ENCODE peak calls at places on chromosomes 6 and 20, in six cellular contexts. V is aorta, U is brain microvascular endothelial cell, I is left ventricle myocardium inferior, G is SK-N-SH, T is psoas muscle. Q is an unnamed sample.

GRCh38 chr20:63065911-63066310 is 59.1 kb upstream of the BHLHE23 start:
- DNase-seq in V (peak; percentile 50), U (no peak), I (peak; percentile 7), G (no peak), T (peak; percentile 31), Q (no peak)

GRCh38 chr6:159082039-159082815 is 37.4 kb upstream of the TAGAP start:
- DNase-seq in V (no peak), U (no peak), I (no peak), G (no peak), T (no peak), Q (no peak)

GRCh38 chr20:41134362-41135186 is 2.8 kb upstream of the PLCG1 start:
- DNase-seq in V (no peak), U (no peak), I (no peak), G (no peak), T (no peak), Q (no peak)

GRCh38 chr20:48932375-48932941 is 10.9 kb downstream of the ARFGEF2 start:
- DNase-seq in V (no peak), U (no peak), I (no peak), G (no peak), T (no peak), Q (no peak)

GRCh38 chr6:180295-180694 is 112.0 kb upstream of the DUSP22 start:
- DNase-seq in V (no peak), U (no peak), I (no peak), G (no peak), T (no peak), Q (no peak)

GRCh38 chr6:131867744-131868143 is 59.9 kb downstream of the ENPP1 start:
- DNase-seq in V (no peak), U (peak; percentile 38), I (no peak), G (no peak), T (no peak), Q (no peak)

GRCh38 chr20:51463998-51464397 is 78.5 kb downstream of the NFATC2 start:
- DNase-seq in V (no peak), U (no peak), I (no peak), G (no peak), T (no peak), Q (no peak)

GRCh38 chr6:139568956-139569538 is 194.6 kb upstream of the CITED2 start:
- DNase-seq in V (no peak), U (peak; percentile 61), I (no peak), G (peak; percentile 8), T (no peak), Q (peak; percentile 37)

GRCh38 chr6:131042664-131043063 is 20.4 kb downstream of the EPB41L2 start:
- DNase-seq in V (no peak), U (no peak), I (no peak), G (no peak), T (no peak), Q (no peak)

GRCh38 chr20:5448449-5449118 is 131.8 kb upstream of the PROKR2 start:
- DNase-seq in V (no peak), U (peak; percentile 52), I (no peak), G (peak; percentile 81), T (no peak), Q (no peak)

GRCh38 chr6:157314705-157315321 is 8.5 kb downstream of the TMEM242 start:
- DNase-seq in V (no peak), U (peak; percentile 57), I (no peak), G (peak; percentile 69), T (no peak), Q (no peak)

GRCh38 chr20:5865604-5866003 is 84.7 kb downstream of the TRMT6 start:
- DNase-seq in V (no peak), U (no peak), I (no peak), G (no peak), T (no peak), Q (no peak)

GRCh38 chr6:156809034-156809433 is 31.9 kb downstream of the ARID1B start:
- DNase-seq in V (no peak), U (no peak), I (no peak), G (no peak), T (no peak), Q (peak; percentile 60)

GRCh38 chr6:124958759-124959354 is 3.4 kb upstream of the RNF217 start:
- DNase-seq in V (no peak), U (no peak), I (no peak), G (no peak), T (no peak), Q (no peak)

GRCh38 chr6:34487536-34487935 is 21.7 kb downstream of the PACSIN1 start:
- DNase-seq in V (peak; percentile 44), U (no peak), I (no peak), G (no peak), T (no peak), Q (no peak)

GRCh38 chr6:111874030-111874425 is 776 bp upstream of the FYN start:
- DNase-seq in V (no peak), U (peak; percentile 52), I (no peak), G (no peak), T (no peak), Q (peak; percentile 29)

GRCh38 chr6:109961666-109962065 is 16.4 kb upstream of the GPR6 start:
- DNase-seq in V (no peak), U (no peak), I (no peak), G (no peak), T (no peak), Q (no peak)

GRCh38 chr6:75735491-75736186 is 13.4 kb upstream of the MYO6 start:
- DNase-seq in V (no peak), U (no peak), I (no peak), G (no peak), T (no peak), Q (no peak)

DNA sequence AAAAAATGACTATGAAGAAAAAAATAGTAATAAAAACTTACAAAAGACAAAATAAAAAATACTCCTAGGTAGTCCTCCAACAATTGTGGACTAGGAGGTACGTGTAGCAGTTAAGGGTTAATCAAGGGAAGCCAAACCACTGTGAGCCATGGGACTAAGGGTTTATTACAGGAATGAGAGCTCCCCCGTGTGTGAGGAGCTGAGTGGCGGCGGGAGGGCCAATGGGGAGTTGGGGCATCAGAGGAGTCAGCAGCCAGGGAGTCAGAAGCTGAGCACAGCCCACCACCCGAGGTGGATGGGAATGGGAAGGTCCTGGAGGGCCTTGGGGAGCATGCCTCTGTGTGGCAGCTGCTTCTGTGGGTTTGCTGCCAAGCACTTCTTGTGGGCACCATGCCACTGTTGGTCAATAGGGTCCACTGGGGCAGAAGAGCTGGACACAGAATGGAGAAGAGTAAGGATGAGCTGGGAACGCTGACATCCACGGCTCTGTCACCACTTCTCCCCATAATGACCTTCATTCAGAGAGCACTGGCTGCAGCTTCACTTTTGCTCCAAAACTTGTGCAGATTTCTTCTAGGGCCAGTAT is 373.3 kb downstream of the CDKAL1 start:
- DNase-seq in V (no peak), U (no peak), I (no peak), G (no peak), T (no peak), Q (peak; percentile 33)
- H3K4me3 ChIP-seq in V (no peak overlapping the region), U (no peak overlapping the region), I (no peak overlapping the region), G (no peak overlapping the region), T (no peak overlapping the region), Q (no peak overlapping the region)

DNA sequence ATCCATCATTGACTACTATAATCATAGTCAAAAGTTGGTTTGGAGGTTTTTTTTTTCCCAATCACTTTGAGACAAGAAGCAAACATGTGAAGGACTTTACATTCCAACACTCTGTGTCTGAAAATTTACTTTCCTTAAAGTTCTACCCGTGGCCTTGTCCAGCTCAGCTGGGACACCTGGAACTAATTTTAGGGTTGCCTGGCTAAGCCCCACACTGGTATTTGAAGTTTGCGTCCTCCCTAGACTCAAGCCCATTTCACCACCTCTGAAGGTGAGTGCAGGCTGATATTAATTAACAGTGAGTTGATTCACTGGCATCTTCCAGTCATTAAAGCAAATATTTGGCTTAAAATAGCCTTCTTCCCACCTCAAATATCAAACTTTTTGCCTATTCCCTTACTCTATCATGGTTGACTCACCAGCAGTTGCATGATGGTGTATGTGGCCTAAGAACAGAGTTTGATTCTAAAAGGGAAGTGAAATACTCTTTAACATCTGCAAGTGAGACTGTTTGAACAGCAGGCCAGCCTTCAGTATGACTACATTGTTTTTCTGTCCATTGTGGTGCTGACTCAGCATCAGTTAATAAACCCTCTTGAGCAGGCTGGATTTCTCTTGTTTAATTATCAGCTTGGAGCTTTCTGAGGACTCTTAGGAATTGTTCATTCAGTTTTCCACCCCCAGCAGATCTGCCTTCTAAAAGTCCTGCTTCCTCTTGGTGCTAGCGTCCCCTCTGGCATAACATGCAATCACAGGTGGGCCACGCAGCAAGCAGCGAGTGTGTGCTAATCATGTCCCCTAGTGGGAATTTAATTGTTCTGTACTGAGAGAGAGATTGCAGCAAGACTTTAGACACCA is 1.8 kb upstream of the PRDM1 start:
- DNase-seq in V (no peak), U (peak; percentile 47), I (no peak), G (no peak), T (peak; percentile 73), Q (no peak)
- H3K4me3 ChIP-seq in V (no peak overlapping the region), U (no peak overlapping the region), I (no peak overlapping the region), G (no peak overlapping the region), T (no peak overlapping the region), Q (no peak overlapping the region)

GRCh38 chr6:40586800-40587201 is 363 bp downstream of the LRFN2 start:
- DNase-seq in V (no peak), U (no peak), I (no peak), G (peak; percentile 72), T (peak; percentile 51), Q (no peak)
- H3K4me3 ChIP-seq in V (peak overlapping the region; percentile 16), U (no peak overlapping the region), I (peak overlapping the region; percentile 62), G (peak overlapping the region; percentile 61), T (peak overlapping the region; percentile 62), Q (peak overlapping the region; percentile 22)

GRCh38 chr6:99614430-99615161 is 8.0 kb downstream of the PRDM13 start:
- DNase-seq in V (no peak), U (no peak), I (no peak), G (peak; percentile 57), T (peak; percentile 48), Q (no peak)
- H3K4me3 ChIP-seq in V (no peak overlapping the region), U (no peak overlapping the region), I (peak overlapping the region; percentile 66), G (no peak overlapping the region), T (peak overlapping the region; percentile 69), Q (no peak overlapping the region)